ENCODE peak calls at places on chromosomes 12 and 14, in eight cellular contexts. H is Panc1, Z is HepG2, G is HCT116, J is transverse colon, F is HL-60, B is K562, W is GM23338. L is an unnamed sample.
A peak's percentile ranks its signal among the peaks of the same experiment; 100 is the strongest.

GRCh38 chr14:31942216-31942841 is 134.8 kb upstream of the ARHGAP5 start:
- DNase-seq in G (no peak), H (no peak), B (no peak), Z (no peak), W (no peak), F (no peak), J (no peak), L (no peak)

GRCh38 chr12:94244165-94245133 is 96.1 kb downstream of the PLXNC1 start:
- DNase-seq in F (peak; percentile 97), G (no peak), Z (no peak), W (no peak), J (peak; percentile 52), H (no peak), B (no peak), L (no peak)

GRCh38 chr14:61454545-61454944 is 133.2 kb downstream of the PRKCH start:
- DNase-seq in Z (no peak), B (no peak), W (no peak), F (no peak), H (no peak), G (no peak), J (no peak), L (no peak)

GRCh38 chr12:116708826-116709756 is 28.8 kb downstream of the SPRING1 start:
- DNase-seq in Z (peak; percentile 25), W (peak; percentile 54), H (peak; percentile 7), G (peak; percentile 38), B (no peak), J (peak; percentile 51), F (peak; percentile 61), L (peak; percentile 70)

GRCh38 chr12:66688836-66689439 is 10.1 kb upstream of the GRIP1 start:
- DNase-seq in G (peak; percentile 52), J (peak; percentile 22), B (no peak), H (peak; percentile 35), F (peak; percentile 38), W (peak; percentile 91), Z (peak; percentile 65), L (no peak)

GRCh38 chr12:94336201-94336915 is 123.3 kb downstream of the CEP83 start:
- DNase-seq in G (no peak), W (no peak), Z (no peak), H (no peak), F (no peak), B (no peak), J (no peak), L (no peak)

GRCh38 chr12:22410497-22410896 is 76.0 kb upstream of the ST8SIA1 start:
- DNase-seq in Z (no peak), H (no peak), J (no peak), G (peak; percentile 3), F (no peak), B (no peak), W (no peak), L (no peak)

GRCh38 chr12:113852273-113852672 is 113.9 kb downstream of the RBM19 start:
- DNase-seq in W (no peak), B (no peak), F (no peak), G (no peak), J (no peak), H (no peak), Z (no peak), L (no peak)

GRCh38 chr14:100065161-100065871 is at the start of gene EVL:
- DNase-seq in W (no peak), H (no peak), B (no peak), G (no peak), F (peak; percentile 86), J (peak; percentile 71), Z (no peak), L (no peak)

GRCh38 chr14:25049559-25050493 is at the start of gene STXBP6:
- DNase-seq in F (peak; percentile 10), B (no peak), J (peak; percentile 78), W (peak; percentile 81), H (no peak), Z (peak; percentile 65), G (no peak), L (no peak)

GRCh38 chr12:118357327-118358007 is 15.2 kb downstream of the TAOK3 start:
- DNase-seq in Z (no peak), G (peak; percentile 63), J (peak; percentile 52), W (no peak), H (no peak), B (peak; percentile 63), F (peak; percentile 89), L (no peak)
- TF ChIP-seq POLR2AphosphoS5 in Z (no peak), G (no peak), J (no peak), W (no peak), H (no peak), B (no peak), F (peak; percentile 44), L (no peak)

GRCh38 chr12:108565976-108566375 is 3.6 kb downstream of the ISCU start:
- DNase-seq in Z (no peak), B (no peak), H (peak; percentile 66), F (peak; percentile 88), W (no peak), J (peak; percentile 84), G (peak; percentile 80), L (peak; percentile 74)
- TF ChIP-seq POLR2AphosphoS5 in Z (no peak), B (no peak), H (no peak), F (peak; percentile 86), W (no peak), J (peak; percentile 29), G (peak; percentile 74), L (no peak)

DNA sequence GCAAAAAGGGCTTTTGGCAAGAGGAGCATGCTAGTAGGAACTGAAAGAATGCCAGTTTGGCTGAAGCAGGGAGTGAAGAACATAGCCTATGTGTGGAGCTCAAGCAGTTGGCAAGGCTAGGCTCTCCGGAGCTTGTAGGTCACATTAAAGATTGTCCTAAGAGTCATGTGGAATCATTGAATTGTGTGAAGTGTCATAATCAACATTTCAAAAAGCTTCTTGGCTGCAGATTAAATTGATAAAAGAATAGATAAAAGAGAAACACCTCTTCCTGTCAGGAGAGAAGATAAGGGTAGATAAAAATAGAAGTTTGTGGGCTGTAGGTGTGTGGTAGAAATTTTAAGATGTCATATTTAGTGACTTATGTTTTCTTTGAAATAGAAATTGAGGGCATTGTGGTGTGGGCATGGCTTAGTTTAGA is 36.1 kb downstream of the CPSF6 start:
- DNase-seq in H (no peak), W (no peak), B (no peak), Z (no peak), G (no peak), J (no peak), F (no peak), L (no peak)
- TF ChIP-seq POLR2AphosphoS5 in H (no peak), W (no peak), B (no peak), Z (no peak), G (no peak), J (no peak), F (no peak), L (no peak)

DNA sequence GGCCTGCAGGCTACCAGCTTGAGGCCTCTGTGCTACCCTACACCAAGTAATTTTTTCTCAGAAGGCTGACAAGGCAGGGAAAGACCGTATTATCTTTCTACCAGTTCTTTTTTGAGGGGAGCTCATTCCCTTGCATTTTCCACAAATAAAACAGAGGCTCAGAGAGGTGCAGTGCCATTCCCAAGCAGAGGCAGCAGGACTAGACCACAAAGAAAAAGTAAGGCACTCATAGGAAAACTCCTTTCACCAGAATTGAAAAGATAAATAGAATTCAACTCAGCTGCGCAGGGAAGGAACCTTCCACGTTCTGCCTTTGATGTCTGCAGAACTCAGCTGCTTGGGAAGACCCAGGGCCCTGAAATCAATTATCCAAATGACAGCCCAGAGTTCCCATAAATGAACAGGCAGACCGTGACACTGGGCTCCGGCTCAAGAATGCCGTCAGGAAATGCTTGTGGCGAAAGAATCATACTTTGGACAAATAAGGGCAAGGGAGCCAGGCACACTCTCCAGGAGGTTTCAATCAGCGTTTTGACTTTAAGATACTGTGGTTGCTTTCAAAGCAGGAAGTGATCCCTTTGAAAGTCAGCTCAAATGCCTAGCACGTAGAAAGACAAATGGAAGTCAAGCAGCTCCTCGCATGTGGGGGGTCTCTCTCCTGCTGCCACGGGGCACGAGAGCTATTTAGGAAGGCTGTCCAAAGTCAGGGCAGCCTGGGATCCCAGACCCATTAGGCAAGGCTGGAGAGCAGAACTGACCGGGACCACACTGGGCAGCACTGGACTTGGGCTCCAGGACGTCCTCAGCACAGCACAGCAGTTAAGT is 14.0 kb downstream of the KCTD10 start:
- DNase-seq in J (peak; percentile 74), G (peak; percentile 62), B (no peak), Z (peak; percentile 63), H (peak; percentile 50), F (no peak), W (peak; percentile 66), L (peak; percentile 94)
- TF ChIP-seq POLR2AphosphoS5 in J (peak; percentile 90), G (no peak), B (no peak), Z (no peak), H (no peak), F (no peak), W (no peak), L (peak; percentile 88)

GRCh38 chr12:112375105-112375504 is 7.1 kb downstream of the HECTD4 start:
- DNase-seq in W (no peak), F (no peak), Z (peak; percentile 21), H (no peak), G (no peak), B (no peak), J (no peak), L (no peak)
- TF ChIP-seq POLR2AphosphoS5 in W (no peak), F (no peak), Z (no peak), H (no peak), G (no peak), B (no peak), J (no peak), L (no peak)

DNA sequence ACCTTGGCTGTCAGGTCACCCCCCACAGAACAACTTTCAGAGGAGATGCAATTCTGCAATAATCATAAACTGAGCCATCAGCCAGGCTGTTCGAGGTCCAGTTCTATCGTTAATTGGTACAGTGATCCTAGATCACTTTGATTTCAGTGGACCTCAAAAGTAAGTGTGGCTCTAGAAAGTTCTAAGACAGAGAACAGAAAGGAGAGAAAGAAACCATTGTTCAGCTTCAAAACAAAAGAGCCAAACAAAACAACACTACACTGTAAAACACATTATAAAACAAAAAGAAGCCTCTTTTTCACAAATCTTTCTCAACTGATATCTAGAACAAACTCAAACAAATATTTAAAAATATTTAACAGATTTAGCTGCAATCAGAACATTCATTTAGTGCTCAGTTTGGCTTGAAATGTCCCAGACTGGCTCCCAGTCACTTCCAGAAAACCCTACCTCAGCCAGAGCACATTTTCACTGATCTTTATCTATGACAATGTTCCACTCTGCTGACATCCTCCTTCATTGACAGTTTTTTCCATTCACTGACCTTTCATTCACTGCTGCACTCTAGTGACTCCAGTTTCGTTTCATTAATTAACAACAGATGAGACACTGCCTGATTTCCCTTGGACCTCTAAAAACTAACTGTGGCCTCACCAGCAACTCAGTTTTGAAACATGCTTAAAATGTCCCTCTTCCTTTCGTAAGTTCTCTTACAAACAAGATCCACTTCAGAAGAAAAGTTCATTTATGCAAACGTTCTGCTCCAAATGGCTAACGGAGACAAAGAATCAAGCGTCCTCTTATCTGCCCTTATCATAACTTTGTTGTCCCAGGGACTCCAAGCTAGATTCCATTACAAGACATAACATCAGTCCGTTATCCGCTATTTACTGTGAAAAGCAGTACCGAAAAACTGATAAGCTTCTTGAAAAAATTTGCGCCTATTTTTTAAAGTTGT is 56.8 kb downstream of the DUSP16 start:
- DNase-seq in F (no peak), Z (peak; percentile 53), H (no peak), B (peak; percentile 25), J (no peak), G (no peak), W (no peak), L (no peak)
- TF ChIP-seq POLR2AphosphoS5 in F (no peak), Z (no peak), H (no peak), B (no peak), J (peak; percentile 33), G (no peak), W (no peak), L (peak; percentile 81)

GRCh38 chr12:39958377-39958776 is 147.5 kb downstream of the SLC2A13 start:
- DNase-seq in J (no peak), G (no peak), H (no peak), W (peak; percentile 56), B (no peak), Z (peak; percentile 9), F (no peak), L (no peak)
- TF ChIP-seq POLR2AphosphoS5 in J (no peak), G (no peak), H (no peak), W (no peak), B (no peak), Z (no peak), F (no peak), L (no peak)

L was measured in breast epithelium.